ENCODE peak calls at places on chromosomes 4 and X, in seven cellular contexts. L is OCI-LY7, K is choroid plexus epithelial cell, U is GM06990, P is RWPE1, G is BJ, W is stomach. Z is an unnamed sample.

GRCh38 chr4:82733636-82734035 is 65.0 kb downstream of the SCD5 start:
- DNase-seq in L (no peak), K (peak; percentile 77), U (no peak), P (no peak), G (no peak), W (no peak), Z (peak; percentile 92)

GRCh38 chrX:85627363-85627762 is 247.9 kb upstream of the POF1B start:
- DNase-seq in L (peak; percentile 10), K (peak; percentile 13), U (no peak), P (no peak), G (no peak), W (no peak), Z (no peak)

GRCh38 chr4:81896936-81897335 is 425.2 kb upstream of the RASGEF1B start:
- DNase-seq in L (no peak), K (no peak), U (no peak), P (peak; percentile 49), G (no peak), W (no peak), Z (peak; percentile 90)

GRCh38 chr4:48250980-48251379 is 18.7 kb downstream of the TEC start:
- DNase-seq in L (no peak), K (no peak), U (no peak), P (no peak), G (no peak), W (no peak), Z (no peak)

GRCh38 chr4:140622333-140622958 is 53.7 kb upstream of the UCP1 start:
- DNase-seq in L (no peak), K (no peak), U (no peak), P (no peak), G (no peak), W (no peak), Z (no peak)

GRCh38 chrX:81337805-81338204 is 135.9 kb downstream of the SH3BGRL start:
- DNase-seq in L (no peak), K (no peak), U (no peak), P (no peak), G (no peak), W (no peak), Z (no peak)

GRCh38 chr4:127203561-127204260 is 429.0 kb upstream of the INTU start:
- DNase-seq in L (no peak), K (peak; percentile 79), U (no peak), P (no peak), G (peak; percentile 20), W (no peak), Z (peak; percentile 59)

GRCh38 chr4:112550728-112551127 is 34.7 kb upstream of the NEUROG2 start:
- DNase-seq in L (no peak), K (peak; percentile 63), U (no peak), P (no peak), G (peak; percentile 19), W (no peak), Z (peak; percentile 50)

GRCh38 chr4:15906024-15906443 is 32.5 kb downstream of the FGFBP1 start:
- DNase-seq in L (no peak), K (no peak), U (no peak), P (peak; percentile 96), G (no peak), W (peak; percentile 63), Z (peak; percentile 100)

GRCh38 chrX:129779747-129780146 is at the start of gene SASH3:
- DNase-seq in L (peak; percentile 86), K (no peak), U (peak; percentile 77), P (no peak), G (no peak), W (peak; percentile 50), Z (no peak)

GRCh38 chrX:105567046-105567445 is 255.3 kb upstream of the NRK start:
- DNase-seq in L (no peak), K (no peak), U (no peak), P (no peak), G (no peak), W (no peak), Z (no peak)

GRCh38 chr4:40046311-40046980 is 10.2 kb upstream of the N4BP2 start:
- DNase-seq in L (no peak), K (peak; percentile 93), U (no peak), P (no peak), G (no peak), W (peak; percentile 82), Z (peak; percentile 31)

GRCh38 chrX:150365051-150365952 is 2.2 kb downstream of the MAMLD1 start:
- DNase-seq in L (no peak), K (peak; percentile 63), U (no peak), P (no peak), G (no peak), W (peak; percentile 64), Z (peak; percentile 42)

GRCh38 chr4:3516836-3517730 is 15.1 kb downstream of the LRPAP1 start:
- DNase-seq in L (no peak), K (no peak), U (no peak), P (no peak), G (no peak), W (no peak), Z (no peak)

GRCh38 chr4:3514221-3514780 is 17.9 kb downstream of the LRPAP1 start:
- DNase-seq in L (no peak), K (no peak), U (no peak), P (no peak), G (no peak), W (no peak), Z (no peak)

GRCh38 chr4:3516061-3516835 is 16.0 kb downstream of the LRPAP1 start:
- DNase-seq in L (no peak), K (no peak), U (no peak), P (no peak), G (no peak), W (no peak), Z (no peak)

GRCh38 chr4:3514806-3515421 is 17.3 kb downstream of the LRPAP1 start:
- DNase-seq in L (no peak), K (no peak), U (no peak), P (no peak), G (no peak), W (no peak), Z (peak; percentile 17)

DNA sequence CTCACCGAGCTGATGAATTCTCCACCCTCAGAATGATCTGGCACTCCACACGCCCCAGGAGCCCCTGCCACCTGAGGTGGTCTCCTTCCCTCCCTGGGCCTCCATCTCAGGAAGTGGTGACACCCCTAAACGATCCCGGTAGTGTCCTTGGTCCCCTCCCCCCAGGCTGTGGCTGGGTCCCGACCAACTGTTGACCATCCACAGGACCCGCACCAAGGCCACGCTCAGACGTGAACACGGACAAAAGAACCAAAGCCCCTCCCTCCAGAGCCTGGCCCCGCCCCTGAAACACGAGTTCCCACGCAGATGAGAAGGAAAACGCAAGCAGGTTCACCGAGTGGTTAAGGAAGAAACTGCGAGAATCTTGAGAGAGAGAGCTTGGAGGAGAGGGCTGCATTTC is 16.6 kb downstream of the LRPAP1 start:
- DNase-seq in L (no peak), K (no peak), U (no peak), P (no peak), G (no peak), W (no peak), Z (no peak)
- TF ChIP-seq CTCF in L (no peak), K (no peak), U (no peak), P (no peak), G (no peak), W (no peak), Z (no peak)

GRCh38 chrX:120299928-120300327 is 11.3 kb downstream of the TMEM255A start:
- DNase-seq in L (peak; percentile 10), K (no peak), U (no peak), P (no peak), G (no peak), W (no peak), Z (peak; percentile 19)
- TF ChIP-seq CTCF in L (no peak), K (peak; percentile 25), U (peak; percentile 4), P (peak; percentile 35), G (no peak), W (no peak), Z (no peak)

GRCh38 chr4:41814565-41814964 is 66.0 kb upstream of the PHOX2B start:
- DNase-seq in L (no peak), K (peak; percentile 34), U (no peak), P (peak; percentile 16), G (no peak), W (no peak), Z (peak; percentile 1)
- TF ChIP-seq CTCF in L (no peak), K (peak; percentile 71), U (no peak), P (no peak), G (peak; percentile 71), W (no peak), Z (no peak)

GRCh38 chrX:41333994-41334865 is at the start of gene DDX3X:
- DNase-seq in L (peak; percentile 79), K (peak; percentile 90), U (peak; percentile 97), P (peak; percentile 71), G (peak; percentile 32), W (peak; percentile 92), Z (peak; percentile 91)
- TF ChIP-seq CTCF in L (no peak), K (peak; percentile 36), U (peak; percentile 34), P (no peak), G (peak; percentile 18), W (no peak), Z (no peak)

GRCh38 chr4:26490111-26490979 is at the start of gene CCKAR:
- DNase-seq in L (no peak), K (no peak), U (no peak), P (no peak), G (no peak), W (peak; percentile 51), Z (no peak)
- TF ChIP-seq CTCF in L (no peak), K (no peak), U (no peak), P (no peak), G (no peak), W (no peak), Z (no peak)

DNA sequence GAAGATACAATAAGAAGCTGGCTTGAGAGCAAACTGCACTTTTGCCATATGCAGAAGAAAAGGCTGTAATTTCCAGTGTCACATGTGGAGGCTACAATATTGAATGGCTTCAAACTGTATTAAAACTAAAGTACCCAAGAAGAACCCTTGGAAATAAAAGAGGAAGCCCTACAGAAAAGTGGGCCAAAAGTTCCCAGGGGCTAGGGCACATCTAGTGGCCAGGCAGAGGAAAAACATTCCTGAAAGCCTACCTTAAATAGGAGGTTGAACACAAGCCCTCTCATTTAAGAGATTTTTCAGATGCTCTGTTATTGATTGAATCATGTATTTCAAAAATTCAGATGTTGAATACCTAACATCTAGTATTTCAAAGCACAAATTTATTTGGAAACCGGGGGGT is 40.6 kb upstream of the PRDX4 start:
- DNase-seq in L (no peak), K (no peak), U (no peak), P (no peak), G (no peak), W (no peak), Z (no peak)
- TF ChIP-seq CTCF in L (peak; percentile 40), K (peak; percentile 22), U (no peak), P (no peak), G (no peak), W (no peak), Z (peak; percentile 20)

GRCh38 chr4:143023519-143023918 is 161.2 kb upstream of the USP38 start:
- DNase-seq in L (no peak), K (no peak), U (no peak), P (no peak), G (no peak), W (no peak), Z (no peak)
- TF ChIP-seq CTCF in L (no peak), K (no peak), U (no peak), P (no peak), G (no peak), W (no peak), Z (no peak)